ENCODE peak calls at places on chromosomes 16 and 17, in ten cellular contexts. O, D, U, T, E, M, L, X, A and V are unnamed samples. For H3K4me1, the result is how much of the 10 kb centered on the place peaks cover.

GRCh38 chr16:24208710-24209109 is 47.4 kb upstream of the CACNG3 start:
- DNase-seq in D (no peak), U (no peak), X (no peak), L (no peak), M (no peak), A (no peak), O (peak), E (peak), T (no peak), V (peak)

GRCh38 chr17:36600936-36601302 is 464 bp upstream of the MRM1 start:
- DNase-seq in M (no peak), D (no peak), U (no peak), T (no peak), A (no peak), E (peak), X (peak), L (no peak), O (no peak), V (no peak)

GRCh38 chr16:20904507-20905079 is 4.0 kb downstream of the LYRM1 start:
- DNase-seq in D (peak), A (peak), T (no peak), X (no peak), E (no peak), M (no peak), L (peak), U (no peak), O (no peak), V (no peak)

GRCh38 chr16:49659356-49659755 is 196.6 kb downstream of the ZNF423 start:
- DNase-seq in L (no peak), T (no peak), X (no peak), D (no peak), O (no peak), U (no peak), A (no peak), M (no peak), E (no peak), V (no peak)

GRCh38 chr17:2369039-2369438 is 31.7 kb downstream of the SGSM2 start:
- DNase-seq in X (no peak), D (no peak), A (no peak), M (no peak), U (no peak), L (no peak), E (no peak), T (no peak), O (no peak), V (no peak)

GRCh38 chr17:35849469-35850348 is 19.0 kb downstream of the HEATR9 start:
- DNase-seq in O (peak), U (peak), X (no peak), M (peak), T (peak), L (peak), E (peak), A (peak), D (peak), V (peak)

GRCh38 chr17:82860606-82861392 is 21.0 kb upstream of the ZNF750 start:
- DNase-seq in X (no peak), O (no peak), E (no peak), D (no peak), M (no peak), U (no peak), L (no peak), T (no peak), A (no peak), V (no peak)

GRCh38 chr17:55814377-55814776 is 63.5 kb downstream of the PCTP start:
- DNase-seq in U (no peak), O (no peak), D (no peak), E (no peak), A (no peak), X (no peak), M (peak), L (no peak), T (no peak), V (no peak)

GRCh38 chr17:20009302-20010098 is at the start of gene SPECC1:
- DNase-seq in X (peak), L (peak), D (peak), O (peak), E (no peak), T (peak), A (peak), M (peak), U (peak), V (no peak)

GRCh38 chr16:81516478-81517149 is 72.0 kb downstream of the CMIP start:
- DNase-seq in T (no peak), U (no peak), X (no peak), E (no peak), L (no peak), M (no peak), D (no peak), A (no peak), O (no peak), V (no peak)

DNA sequence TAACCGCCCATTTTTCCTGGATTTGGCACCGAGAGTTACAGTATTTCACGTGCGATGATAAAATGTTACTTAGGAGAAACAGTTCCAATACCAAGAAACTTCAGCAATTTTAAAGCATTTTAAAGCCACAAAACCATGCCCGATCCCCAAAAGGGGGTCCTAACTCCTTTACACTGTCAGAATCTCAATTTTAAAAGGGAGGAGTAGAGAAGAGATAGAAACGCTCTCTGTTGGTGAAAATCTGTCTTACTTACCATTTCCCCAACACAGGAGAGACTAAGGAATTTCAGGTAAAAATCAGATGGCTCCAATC is 526 bp upstream of the RNASEK start:
- DNase-seq in M (no peak), L (no peak), T (no peak), X (no peak), A (no peak), O (no peak), U (no peak), E (no peak), D (no peak), V (no peak)
- H3K4me1 ChIP-seq in M (half or more), L (half or more), T (half or more), X (under half), A (under half), O (under half), U (under half), E (under half), D (half or more), V (under half)

DNA sequence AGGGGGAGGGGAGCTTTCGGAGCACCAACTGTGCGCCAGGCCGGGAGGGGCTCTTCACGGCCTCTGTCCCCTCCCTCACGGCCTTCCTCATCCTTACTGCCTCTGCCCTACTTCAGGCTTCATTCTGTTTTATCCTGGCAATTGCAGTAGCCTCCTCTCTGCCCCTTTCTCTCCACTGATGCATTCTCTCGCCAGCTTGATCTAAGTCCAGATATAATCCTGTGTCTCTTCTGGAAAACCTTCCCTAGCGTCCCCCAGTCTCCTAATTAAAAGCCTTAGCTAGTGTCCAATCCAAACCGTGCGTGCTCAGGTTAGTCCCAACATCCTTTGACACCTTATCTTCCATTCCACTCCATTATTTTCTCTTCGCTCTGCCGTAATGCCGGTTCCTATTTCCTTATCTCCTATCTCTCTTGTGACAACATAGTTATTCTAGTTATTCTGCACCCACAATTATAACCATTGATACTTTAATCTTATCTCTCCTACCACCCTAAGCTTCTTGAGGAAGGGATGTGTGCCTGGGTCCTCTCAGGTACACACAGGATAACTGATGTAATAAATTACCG is 856 bp downstream of the ZNF48 start:
- DNase-seq in L (no peak), U (no peak), D (no peak), T (no peak), O (no peak), X (no peak), A (no peak), E (no peak), M (no peak), V (no peak)
- H3K4me1 ChIP-seq in L (under half), U (under half), D (under half), T (under half), O (under half), X (under half), A (under half), E (under half), M (under half), V (under half)

GRCh38 chr17:40548491-40548981 is 16.7 kb downstream of the CCR7 start:
- DNase-seq in D (peak), L (no peak), X (no peak), T (no peak), U (peak), O (no peak), E (no peak), A (no peak), M (no peak), V (no peak)
- H3K4me1 ChIP-seq in D (half or more), L (half or more), X (under half), T (half or more), U (under half), O (under half), E (under half), A (half or more), M (half or more), V (under half)

GRCh38 chr17:41771389-41772206 is 14.9 kb downstream of the JUP start:
- DNase-seq in T (no peak), U (no peak), D (no peak), X (no peak), A (no peak), E (no peak), L (no peak), M (no peak), O (no peak), V (no peak)

GRCh38 chr17:41773731-41774193 is 12.7 kb downstream of the JUP start:
- DNase-seq in D (no peak), U (no peak), A (no peak), T (no peak), L (no peak), X (no peak), M (no peak), E (no peak), O (no peak), V (no peak)

GRCh38 chr17:41772586-41773189 is 13.8 kb downstream of the JUP start:
- DNase-seq in E (no peak), L (no peak), O (no peak), D (no peak), X (no peak), T (no peak), A (no peak), U (no peak), M (no peak), V (no peak)

GRCh38 chr17:41773190-41773588 is 13.3 kb downstream of the JUP start:
- DNase-seq in U (peak), T (no peak), X (peak), L (no peak), E (no peak), D (peak), M (peak), A (no peak), O (peak), V (no peak)

DNA sequence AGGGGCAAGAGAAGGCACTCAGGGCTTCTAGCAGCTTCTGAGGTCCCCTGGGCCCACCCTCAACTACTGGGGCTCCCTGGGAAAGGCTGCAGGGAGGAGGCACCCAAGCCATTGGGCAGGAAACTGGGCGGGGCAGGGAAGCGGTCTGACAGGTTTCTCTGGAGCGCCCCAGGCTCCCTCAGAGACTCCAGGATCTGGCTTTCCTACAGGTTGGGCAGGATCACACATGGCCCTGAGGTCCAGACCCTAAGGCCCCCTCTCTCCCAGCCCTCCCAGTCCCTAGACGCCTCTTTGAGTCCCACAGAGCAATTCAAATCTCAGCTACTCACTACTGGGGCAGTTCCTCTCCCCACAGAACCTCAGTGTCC is 14.3 kb downstream of the JUP start:
- DNase-seq in E (no peak), A (no peak), D (peak), L (no peak), O (no peak), X (no peak), T (no peak), U (no peak), M (no peak), V (no peak)
- H3K4me1 ChIP-seq in E (under half), A (under half), D (half or more), L (under half), O (under half), X (under half), T (under half), U (under half), M (half or more), V (under half)

GRCh38 chr16:55965099-55965498 is 89.9 kb upstream of the CES5A start:
- DNase-seq in O (no peak), U (no peak), E (no peak), M (no peak), D (no peak), A (no peak), T (no peak), L (no peak), X (no peak), V (no peak)
- H3K4me1 ChIP-seq in O (under half), U (under half), E (under half), M (under half), D (under half), A (under half), T (under half), L (under half), X (under half), V (under half)

DNA sequence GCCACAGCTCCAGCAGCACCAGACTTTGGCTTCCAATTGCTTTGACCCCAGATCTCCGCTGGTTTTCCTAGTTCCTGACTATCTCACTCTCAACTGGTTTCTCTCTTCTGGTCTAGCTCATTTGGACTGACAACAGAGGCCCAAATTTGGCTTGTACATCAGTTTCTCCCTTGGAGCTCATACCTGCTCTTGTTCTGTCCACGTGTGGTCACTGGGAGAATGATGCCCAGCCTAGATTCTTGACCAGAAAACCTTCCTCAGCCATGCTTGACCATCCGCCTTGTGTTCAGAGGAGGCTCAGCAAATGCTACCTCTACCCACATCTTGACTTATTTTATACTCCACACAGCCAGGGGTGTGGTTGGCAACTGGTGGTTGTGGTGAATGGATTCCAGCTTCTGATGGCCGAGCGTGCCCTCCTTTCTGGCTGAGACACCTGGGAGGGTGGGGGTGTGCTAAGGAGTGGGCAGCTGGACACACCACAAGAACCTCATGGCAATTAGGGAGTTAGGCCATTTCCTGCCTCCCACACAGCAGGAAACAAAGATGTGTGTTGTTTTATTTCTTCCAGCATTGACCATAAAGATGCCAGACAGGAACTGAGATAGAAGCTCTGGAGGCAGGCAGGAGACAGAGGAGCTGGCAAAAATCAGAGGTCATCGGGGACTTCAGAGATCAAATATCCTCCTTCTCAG is 93.8 kb upstream of the FAM20A start:
- DNase-seq in O (no peak), E (no peak), M (no peak), D (no peak), L (no peak), A (no peak), X (no peak), T (no peak), U (no peak), V (no peak)
- H3K4me1 ChIP-seq in O (under half), E (under half), M (under half), D (under half), L (under half), A (under half), X (under half), T (under half), U (under half), V (under half)

GRCh38 chr17:74466785-74467158 is 338 bp downstream of the CD300A start:
- DNase-seq in U (no peak), D (no peak), L (no peak), A (no peak), E (no peak), M (no peak), X (no peak), O (no peak), T (no peak), V (no peak)
- H3K4me1 ChIP-seq in U (under half), D (under half), L (under half), A (half or more), E (under half), M (under half), X (under half), O (under half), T (half or more), V (under half)